ENCODE peak calls at places on chromosomes 16 and 17, in four cellular contexts. D is mesothelial cell of epicardium, R is H54, C is ecto neural progenitor cell. K is an unnamed sample.

GRCh38 chr17:75764711-75765421 is at the start of gene GALK1:
- DNase-seq in D (peak; percentile 74), R (peak; percentile 93), C (peak; percentile 90), K (no peak)

GRCh38 chr16:57694556-57695377 is at the start of gene DRC7:
- DNase-seq in D (no peak), R (peak; percentile 86), C (peak; percentile 77), K (peak; percentile 26)

GRCh38 chr17:75508122-75508719 is 7.1 kb downstream of the CASKIN2 start:
- DNase-seq in D (no peak), R (peak; percentile 84), C (no peak), K (no peak)

GRCh38 chr17:82936768-82937171 is 96.9 kb upstream of the ZNF750 start:
- DNase-seq in D (no peak), R (no peak), C (no peak), K (no peak)

GRCh38 chr17:34299918-34300600 is 14.5 kb downstream of the CCL11 start:
- DNase-seq in D (no peak), R (no peak), C (peak; percentile 18), K (no peak)

GRCh38 chr17:40304464-40304863 is 4.5 kb upstream of the RARA start:
- DNase-seq in D (no peak), R (no peak), C (no peak), K (no peak)

GRCh38 chr17:30239089-30239462 is 3.6 kb upstream of the SLC6A4 start:
- DNase-seq in D (no peak), R (no peak), C (peak; percentile 44), K (no peak)

GRCh38 chr17:49575524-49576120 is at the start of gene NXPH3:
- DNase-seq in D (peak; percentile 78), R (peak; percentile 68), C (peak; percentile 95), K (no peak)

GRCh38 chr16:64434526-64435069 is 687.3 kb downstream of the CDH11 start:
- DNase-seq in D (no peak), R (no peak), C (no peak), K (no peak)

GRCh38 chr16:88746511-88746910 is 38.5 kb downstream of the PIEZO1 start:
- DNase-seq in D (no peak), R (no peak), C (no peak), K (no peak)

GRCh38 chr17:46772013-46772878 is 46.2 kb downstream of the WNT3 start:
- DNase-seq in D (peak; percentile 62), R (peak; percentile 79), C (peak; percentile 85), K (peak; percentile 12)

GRCh38 chr17:77424585-77425344 is 284.0 kb downstream of the SEC14L1 start:
- DNase-seq in D (peak; percentile 62), R (peak; percentile 58), C (peak; percentile 69), K (no peak)

GRCh38 chr17:58301504-58302150 is 20.9 kb upstream of the MPO start:
- DNase-seq in D (peak; percentile 17), R (no peak), C (peak; percentile 44), K (no peak)

GRCh38 chr17:39608601-39609000 is 881 bp upstream of the NEUROD2 start:
- DNase-seq in D (no peak), R (no peak), C (peak; percentile 53), K (no peak)

GRCh38 chr17:1639549-1639948 is 6.0 kb downstream of the SCARF1 start:
- DNase-seq in D (no peak), R (no peak), C (peak; percentile 58), K (no peak)

GRCh38 chr16:69131167-69131748 is 1.1 kb downstream of the CHTF8 start:
- DNase-seq in D (no peak), R (no peak), C (no peak), K (no peak)

GRCh38 chr16:77327717-77328116 is 107.1 kb downstream of the ADAMTS18 start:
- DNase-seq in D (no peak), R (no peak), C (no peak), K (no peak)

GRCh38 chr16:31695667-31696066 is 168.0 kb downstream of the AHSP start:
- DNase-seq in D (no peak), R (no peak), C (no peak), K (no peak)

GRCh38 chr17:57294629-57295501 is 38.5 kb downstream of the MSI2 start:
- DNase-seq in D (no peak), R (peak; percentile 91), C (no peak), K (no peak)

GRCh38 chr17:81867952-81868673 is 3.0 kb downstream of the ARHGDIA start:
- DNase-seq in D (no peak), R (no peak), C (peak; percentile 70), K (no peak)

GRCh38 chr17:58969156-58969555 is 137.5 kb downstream of the TRIM37 start:
- DNase-seq in D (no peak), R (no peak), C (no peak), K (no peak)

GRCh38 chr17:28865946-28866752 is 11.3 kb downstream of the ERAL1 start:
- DNase-seq in D (no peak), R (no peak), C (no peak), K (no peak)

GRCh38 chr16:85384831-85385462 is 228.2 kb upstream of the GSE1 start:
- DNase-seq in D (no peak), R (no peak), C (no peak), K (no peak)

GRCh38 chr17:57723427-57724037 is 21.6 kb downstream of the CCDC182 start:
- DNase-seq in D (no peak), R (no peak), C (no peak), K (no peak)

GRCh38 chr16:74774223-74775139 is at the start of gene FA2H:
- DNase-seq in D (peak; percentile 91), R (peak; percentile 36), C (peak; percentile 95), K (peak; percentile 68)

GRCh38 chr17:57739402-57740224 is 5.5 kb downstream of the CCDC182 start:
- DNase-seq in D (no peak), R (peak; percentile 26), C (no peak), K (no peak)

GRCh38 chr17:38463451-38463858 is 35.2 kb downstream of the ARHGAP23 start:
- DNase-seq in D (no peak), R (no peak), C (no peak), K (no peak)

GRCh38 chr17:75759457-75759856 is 5.5 kb downstream of the GALK1 start:
- DNase-seq in D (no peak), R (no peak), C (no peak), K (no peak)

GRCh38 chr16:11316331-11317015 is 28.8 kb upstream of the RMI2 start:
- DNase-seq in D (no peak), R (no peak), C (peak; percentile 67), K (no peak)

GRCh38 chr17:73609688-73610210 is 34.5 kb downstream of the SDK2 start:
- DNase-seq in D (no peak), R (no peak), C (no peak), K (no peak)

GRCh38 chr16:86924537-86924936 is 346.2 kb downstream of the FOXL1 start:
- DNase-seq in D (no peak), R (peak; percentile 94), C (no peak), K (no peak)

GRCh38 chr16:85309656-85310587 is 197.7 kb upstream of the CIBAR2 start:
- DNase-seq in D (no peak), R (no peak), C (no peak), K (no peak)

GRCh38 chr17:64232466-64233262 is 30.4 kb downstream of the TEX2 start:
- DNase-seq in D (no peak), R (no peak), C (no peak), K (no peak)

GRCh38 chr17:29140631-29141483 is 39.3 kb downstream of the MYO18A start:
- DNase-seq in D (no peak), R (no peak), C (peak; percentile 66), K (no peak)

GRCh38 chr16:66900721-66901441 is 17.8 kb downstream of the CDH16 start:
- DNase-seq in D (no peak), R (no peak), C (no peak), K (no peak)

GRCh38 chr17:56367381-56367780 is 214.1 kb downstream of the ANKFN1 start:
- DNase-seq in D (no peak), R (no peak), C (peak; percentile 56), K (no peak)

GRCh38 chr16:57091200-57091989 is 988 bp upstream of the CPNE2 start:
- DNase-seq in D (peak; percentile 52), R (peak; percentile 89), C (peak; percentile 58), K (no peak)

GRCh38 chr17:68456529-68457167 is 648 bp downstream of the WIPI1 start:
- DNase-seq in D (peak; percentile 51), R (peak; percentile 82), C (peak; percentile 86), K (peak; percentile 73)

K was measured in NCI-H460.